ENCODE peak calls at places on chromosomes 7 and 10, in nine cellular contexts. One of them, this sample, is unnamed.

GRCh38 chr7:87003872-87004798 is 55.3 kb downstream of the ELAPOR2 start:
- DNase-seq in Peyer's patch: no peak
- DNase-seq in body of pancreas: no peak
- DNase-seq in GM12892: no peak
- DNase-seq in HepG2: no peak
- DNase-seq in spleen: no peak
- DNase-seq in A549: no peak
- DNase-seq in endothelial cell of umbilical vein: peak; percentile 30
- DNase-seq in upper lobe of left lung: no peak
- DNase-seq in this sample: peak; percentile 66

GRCh38 chr7:133358728-133359127 is 105.8 kb downstream of the EXOC4 start:
- DNase-seq in Peyer's patch: no peak
- DNase-seq in body of pancreas: no peak
- DNase-seq in GM12892: no peak
- DNase-seq in HepG2: no peak
- DNase-seq in spleen: no peak
- DNase-seq in A549: no peak
- DNase-seq in endothelial cell of umbilical vein: no peak
- DNase-seq in upper lobe of left lung: no peak
- DNase-seq in this sample: no peak

GRCh38 chr10:33123680-33124079 is 165.7 kb upstream of the ITGB1 start:
- DNase-seq in Peyer's patch: no peak
- DNase-seq in body of pancreas: no peak
- DNase-seq in GM12892: no peak
- DNase-seq in HepG2: no peak
- DNase-seq in spleen: no peak
- DNase-seq in A549: no peak
- DNase-seq in endothelial cell of umbilical vein: peak; percentile 73
- DNase-seq in upper lobe of left lung: no peak
- DNase-seq in this sample: no peak

GRCh38 chr10:8061274-8062211 is 7.1 kb downstream of the GATA3 start:
- DNase-seq in Peyer's patch: peak; percentile 73
- DNase-seq in body of pancreas: no peak
- DNase-seq in GM12892: no peak
- DNase-seq in HepG2: no peak
- DNase-seq in spleen: no peak
- DNase-seq in A549: no peak
- DNase-seq in endothelial cell of umbilical vein: peak; percentile 71
- DNase-seq in upper lobe of left lung: peak; percentile 66
- DNase-seq in this sample: no peak

GRCh38 chr10:14742382-14742781 is 32.3 kb downstream of the FAM107B start:
- DNase-seq in Peyer's patch: no peak
- DNase-seq in body of pancreas: no peak
- DNase-seq in GM12892: no peak
- DNase-seq in HepG2: no peak
- DNase-seq in spleen: no peak
- DNase-seq in A549: peak; percentile 34
- DNase-seq in endothelial cell of umbilical vein: no peak
- DNase-seq in upper lobe of left lung: no peak
- DNase-seq in this sample: no peak

GRCh38 chr10:63972949-63973827 is 452.0 kb downstream of the REEP3 start:
- DNase-seq in Peyer's patch: no peak
- DNase-seq in body of pancreas: no peak
- DNase-seq in GM12892: no peak
- DNase-seq in HepG2: no peak
- DNase-seq in spleen: no peak
- DNase-seq in A549: no peak
- DNase-seq in endothelial cell of umbilical vein: no peak
- DNase-seq in upper lobe of left lung: peak; percentile 73
- DNase-seq in this sample: no peak

GRCh38 chr7:137881607-137882260 is 35.0 kb upstream of the DGKI start:
- DNase-seq in Peyer's patch: no peak
- DNase-seq in body of pancreas: no peak
- DNase-seq in GM12892: no peak
- DNase-seq in HepG2: no peak
- DNase-seq in spleen: no peak
- DNase-seq in A549: no peak
- DNase-seq in endothelial cell of umbilical vein: no peak
- DNase-seq in upper lobe of left lung: no peak
- DNase-seq in this sample: no peak

GRCh38 chr10:79286318-79286951 is 60.8 kb upstream of the PPIF start:
- DNase-seq in Peyer's patch: peak; percentile 96
- DNase-seq in body of pancreas: peak; percentile 70
- DNase-seq in GM12892: peak; percentile 95
- DNase-seq in HepG2: no peak
- DNase-seq in spleen: peak; percentile 98
- DNase-seq in A549: no peak
- DNase-seq in endothelial cell of umbilical vein: peak; percentile 76
- DNase-seq in upper lobe of left lung: peak; percentile 93
- DNase-seq in this sample: peak; percentile 16

GRCh38 chr7:82194011-82194410 is 249.6 kb downstream of the CACNA2D1 start:
- DNase-seq in Peyer's patch: no peak
- DNase-seq in body of pancreas: no peak
- DNase-seq in GM12892: no peak
- DNase-seq in HepG2: no peak
- DNase-seq in spleen: no peak
- DNase-seq in A549: peak; percentile 13
- DNase-seq in endothelial cell of umbilical vein: peak; percentile 31
- DNase-seq in upper lobe of left lung: no peak
- DNase-seq in this sample: peak; percentile 68

GRCh38 chr7:66013938-66014337 is 31.9 kb upstream of the GUSB start:
- DNase-seq in Peyer's patch: peak; percentile 48
- DNase-seq in body of pancreas: peak; percentile 31
- DNase-seq in GM12892: no peak
- DNase-seq in HepG2: peak; percentile 65
- DNase-seq in spleen: no peak
- DNase-seq in A549: peak; percentile 67
- DNase-seq in endothelial cell of umbilical vein: peak; percentile 59
- DNase-seq in upper lobe of left lung: no peak
- DNase-seq in this sample: peak; percentile 35

GRCh38 chr10:46542567-46543323 is 13.7 kb downstream of the GPRIN2 start:
- DNase-seq in Peyer's patch: peak; percentile 44
- DNase-seq in body of pancreas: peak; percentile 14
- DNase-seq in GM12892: no peak
- DNase-seq in HepG2: no peak
- DNase-seq in spleen: peak; percentile 68
- DNase-seq in A549: no peak
- DNase-seq in endothelial cell of umbilical vein: no peak
- DNase-seq in upper lobe of left lung: no peak
- DNase-seq in this sample: no peak

GRCh38 chr7:39084344-39084743 is 106.6 kb downstream of the POU6F2 start:
- DNase-seq in Peyer's patch: no peak
- DNase-seq in body of pancreas: no peak
- DNase-seq in GM12892: no peak
- DNase-seq in HepG2: peak; percentile 2
- DNase-seq in spleen: no peak
- DNase-seq in A549: no peak
- DNase-seq in endothelial cell of umbilical vein: no peak
- DNase-seq in upper lobe of left lung: no peak
- DNase-seq in this sample: no peak

GRCh38 chr7:104040666-104041065 is 51.2 kb upstream of the RELN start:
- DNase-seq in Peyer's patch: no peak
- DNase-seq in body of pancreas: no peak
- DNase-seq in GM12892: no peak
- DNase-seq in HepG2: no peak
- DNase-seq in spleen: no peak
- DNase-seq in A549: no peak
- DNase-seq in endothelial cell of umbilical vein: no peak
- DNase-seq in upper lobe of left lung: no peak
- DNase-seq in this sample: no peak

GRCh38 chr10:48480397-48481374 is 124.2 kb downstream of the ARHGAP22 start:
- DNase-seq in Peyer's patch: peak; percentile 30
- DNase-seq in body of pancreas: no peak
- DNase-seq in GM12892: no peak
- DNase-seq in HepG2: no peak
- DNase-seq in spleen: peak; percentile 67
- DNase-seq in A549: no peak
- DNase-seq in endothelial cell of umbilical vein: peak; percentile 25
- DNase-seq in upper lobe of left lung: peak; percentile 74
- DNase-seq in this sample: peak; percentile 86

GRCh38 chr10:71408436-71409225 is 11.9 kb downstream of the CDH23 start:
- DNase-seq in Peyer's patch: peak; percentile 10
- DNase-seq in body of pancreas: no peak
- DNase-seq in GM12892: no peak
- DNase-seq in HepG2: no peak
- DNase-seq in spleen: no peak
- DNase-seq in A549: no peak
- DNase-seq in endothelial cell of umbilical vein: no peak
- DNase-seq in upper lobe of left lung: no peak
- DNase-seq in this sample: no peak

GRCh38 chr10:110458583-110458920 is 39.2 kb upstream of the DUSP5 start:
- DNase-seq in Peyer's patch: peak; percentile 45
- DNase-seq in body of pancreas: no peak
- DNase-seq in GM12892: no peak
- DNase-seq in HepG2: no peak
- DNase-seq in spleen: peak; percentile 63
- DNase-seq in A549: no peak
- DNase-seq in endothelial cell of umbilical vein: peak; percentile 27
- DNase-seq in upper lobe of left lung: no peak
- DNase-seq in this sample: no peak

GRCh38 chr10:92969151-92969550 is 91.4 kb upstream of the CYP26C1 start:
- DNase-seq in Peyer's patch: no peak
- DNase-seq in body of pancreas: no peak
- DNase-seq in GM12892: no peak
- DNase-seq in HepG2: no peak
- DNase-seq in spleen: no peak
- DNase-seq in A549: no peak
- DNase-seq in endothelial cell of umbilical vein: peak; percentile 26
- DNase-seq in upper lobe of left lung: no peak
- DNase-seq in this sample: no peak

GRCh38 chr10:124249812-124250432 is 156.5 kb upstream of the CHST15 start:
- DNase-seq in Peyer's patch: no peak
- DNase-seq in body of pancreas: no peak
- DNase-seq in GM12892: no peak
- DNase-seq in HepG2: no peak
- DNase-seq in spleen: no peak
- DNase-seq in A549: no peak
- DNase-seq in endothelial cell of umbilical vein: no peak
- DNase-seq in upper lobe of left lung: no peak
- DNase-seq in this sample: peak; percentile 8

GRCh38 chr10:130341325-130341724 is 205.1 kb downstream of the GLRX3 start:
- DNase-seq in Peyer's patch: no peak
- DNase-seq in body of pancreas: peak; percentile 65
- DNase-seq in GM12892: no peak
- DNase-seq in HepG2: no peak
- DNase-seq in spleen: no peak
- DNase-seq in A549: no peak
- DNase-seq in endothelial cell of umbilical vein: no peak
- DNase-seq in upper lobe of left lung: no peak
- DNase-seq in this sample: peak; percentile 4

GRCh38 chr7:4399596-4399995 is 282.5 kb upstream of the FOXK1 start:
- DNase-seq in Peyer's patch: no peak
- DNase-seq in body of pancreas: no peak
- DNase-seq in GM12892: no peak
- DNase-seq in HepG2: no peak
- DNase-seq in spleen: no peak
- DNase-seq in A549: no peak
- DNase-seq in endothelial cell of umbilical vein: no peak
- DNase-seq in upper lobe of left lung: no peak
- DNase-seq in this sample: no peak

GRCh38 chr7:94509879-94510581 is 421 bp downstream of the CASD1 start:
- DNase-seq in Peyer's patch: peak; percentile 85
- DNase-seq in body of pancreas: peak; percentile 80
- DNase-seq in GM12892: peak; percentile 74
- DNase-seq in HepG2: peak; percentile 59
- DNase-seq in spleen: peak; percentile 94
- DNase-seq in A549: peak; percentile 84
- DNase-seq in endothelial cell of umbilical vein: peak; percentile 69
- DNase-seq in upper lobe of left lung: peak; percentile 94
- DNase-seq in this sample: peak; percentile 78
- TF ChIP-seq POLR2A in Peyer's patch: peak; percentile 10
- TF ChIP-seq POLR2A in body of pancreas: peak; percentile 75
- TF ChIP-seq POLR2A in GM12892: peak; percentile 76
- TF ChIP-seq POLR2A in HepG2: peak; percentile 80
- TF ChIP-seq POLR2A in spleen: no peak
- TF ChIP-seq POLR2A in A549: peak; percentile 71
- TF ChIP-seq POLR2A in endothelial cell of umbilical vein: peak; percentile 55
- TF ChIP-seq POLR2A in upper lobe of left lung: peak; percentile 86
- TF ChIP-seq POLR2A in this sample: peak; percentile 71

GRCh38 chr10:24463683-24464426 is 254.9 kb downstream of the KIAA1217 start:
- DNase-seq in Peyer's patch: peak; percentile 75
- DNase-seq in body of pancreas: no peak
- DNase-seq in GM12892: no peak
- DNase-seq in HepG2: no peak
- DNase-seq in spleen: no peak
- DNase-seq in A549: peak; percentile 16
- DNase-seq in endothelial cell of umbilical vein: peak; percentile 13
- DNase-seq in upper lobe of left lung: no peak
- DNase-seq in this sample: no peak
- TF ChIP-seq POLR2A in Peyer's patch: no peak
- TF ChIP-seq POLR2A in body of pancreas: no peak
- TF ChIP-seq POLR2A in GM12892: no peak
- TF ChIP-seq POLR2A in HepG2: no peak
- TF ChIP-seq POLR2A in spleen: no peak
- TF ChIP-seq POLR2A in A549: no peak
- TF ChIP-seq POLR2A in endothelial cell of umbilical vein: no peak
- TF ChIP-seq POLR2A in upper lobe of left lung: no peak
- TF ChIP-seq POLR2A in this sample: no peak

GRCh38 chr7:712601-713457 is 13.7 kb upstream of the DNAAF5 start:
- DNase-seq in Peyer's patch: peak; percentile 39
- DNase-seq in body of pancreas: no peak
- DNase-seq in GM12892: no peak
- DNase-seq in HepG2: no peak
- DNase-seq in spleen: peak; percentile 72
- DNase-seq in A549: no peak
- DNase-seq in endothelial cell of umbilical vein: no peak
- DNase-seq in upper lobe of left lung: peak; percentile 72
- DNase-seq in this sample: no peak
- TF ChIP-seq POLR2A in Peyer's patch: no peak
- TF ChIP-seq POLR2A in body of pancreas: no peak
- TF ChIP-seq POLR2A in GM12892: no peak
- TF ChIP-seq POLR2A in HepG2: no peak
- TF ChIP-seq POLR2A in spleen: no peak
- TF ChIP-seq POLR2A in A549: no peak
- TF ChIP-seq POLR2A in endothelial cell of umbilical vein: no peak
- TF ChIP-seq POLR2A in upper lobe of left lung: no peak
- TF ChIP-seq POLR2A in this sample: no peak

DNA sequence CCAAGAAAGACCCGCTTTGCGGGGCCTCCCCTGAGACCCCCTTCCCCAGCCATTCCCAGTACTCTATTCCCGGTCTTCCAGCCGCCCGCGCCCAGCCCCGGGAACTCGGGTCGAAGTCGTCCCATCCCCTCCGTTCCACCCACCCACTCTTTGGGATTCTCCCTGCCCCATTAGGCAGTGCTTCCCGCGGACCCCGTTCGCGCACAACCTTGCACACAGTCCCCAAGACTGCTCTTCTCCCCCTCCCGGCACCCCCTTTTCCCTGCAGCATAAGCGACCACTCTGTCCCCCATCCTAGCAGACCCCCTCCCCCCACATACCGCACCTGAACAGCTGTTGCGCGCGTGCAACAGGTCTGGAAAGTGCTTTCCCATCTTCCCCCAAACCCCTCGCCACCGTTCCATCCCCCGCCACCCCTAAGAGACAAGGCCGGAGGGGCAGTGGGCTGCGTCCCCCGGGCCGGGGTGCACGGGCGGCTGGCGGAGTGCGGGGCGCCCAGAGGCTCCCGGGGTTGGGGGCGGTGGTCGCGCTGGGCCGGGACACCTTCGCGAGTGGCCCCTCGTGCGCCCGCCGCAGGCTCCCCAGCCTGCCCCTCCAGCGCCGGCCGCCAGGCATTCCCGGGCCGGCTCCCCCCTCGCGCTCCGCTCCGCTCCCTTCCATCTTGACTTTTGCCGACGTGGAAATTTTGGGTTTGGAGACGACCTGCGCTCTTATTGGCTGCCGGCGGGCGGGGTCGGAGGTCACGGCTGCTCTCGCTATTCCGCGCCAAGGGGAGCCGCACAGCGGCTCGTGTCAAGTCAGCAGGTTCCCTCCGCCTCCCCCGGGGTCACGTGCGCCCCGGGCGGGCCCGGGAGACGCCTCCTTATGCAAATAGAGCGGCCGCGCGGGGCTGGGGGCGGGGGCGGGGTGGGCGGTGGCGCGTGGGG is 201.2 kb upstream of the NFE2L3 start:
- DNase-seq in Peyer's patch: peak; percentile 97
- DNase-seq in body of pancreas: peak; percentile 98
- DNase-seq in GM12892: peak; percentile 90
- DNase-seq in HepG2: peak; percentile 88
- DNase-seq in spleen: peak; percentile 95
- DNase-seq in A549: peak; percentile 37
- DNase-seq in endothelial cell of umbilical vein: peak; percentile 28
- DNase-seq in upper lobe of left lung: peak; percentile 98
- DNase-seq in this sample: peak; percentile 94
- TF ChIP-seq POLR2A in Peyer's patch: no peak
- TF ChIP-seq POLR2A in body of pancreas: peak; percentile 0
- TF ChIP-seq POLR2A in GM12892: no peak
- TF ChIP-seq POLR2A in HepG2: peak; percentile 15
- TF ChIP-seq POLR2A in spleen: no peak
- TF ChIP-seq POLR2A in A549: no peak
- TF ChIP-seq POLR2A in endothelial cell of umbilical vein: no peak
- TF ChIP-seq POLR2A in upper lobe of left lung: no peak
- TF ChIP-seq POLR2A in this sample: no peak